ENCODE peak calls at places on chromosomes 1 and 21, in four cellular contexts. X is A549, S is HepG2, H is K562. L is an unnamed sample.
A peak's percentile ranks its signal among the peaks of the same experiment; 100 is the strongest.

GRCh38 chr1:77057994-77058585 is 161.1 kb downstream of the PIGK start:
- DNase-seq in X (no peak), S (no peak), H (no peak), L (no peak)

GRCh38 chr1:46522184-46522968 is 29.1 kb downstream of the KNCN start:
- DNase-seq in X (no peak), S (no peak), H (peak; percentile 91), L (no peak)

GRCh38 chr1:152034654-152035405 is 2.0 kb downstream of the S100A11 start:
- DNase-seq in X (peak; percentile 80), S (peak; percentile 61), H (peak; percentile 78), L (peak; percentile 60)

GRCh38 chr1:24172598-24172997 is 14.5 kb downstream of the IFNLR1 start:
- DNase-seq in X (no peak), S (no peak), H (no peak), L (no peak)

GRCh38 chr1:240597153-240597745 is 14.7 kb downstream of the GREM2 start:
- DNase-seq in X (no peak), S (no peak), H (no peak), L (no peak)

GRCh38 chr1:61202854-61203603 is 120.7 kb downstream of the NFIA start:
- DNase-seq in X (no peak), S (no peak), H (no peak), L (no peak)

GRCh38 chr1:6472391-6472790 is 6.4 kb upstream of the TNFRSF25 start:
- DNase-seq in X (no peak), S (no peak), H (peak; percentile 78), L (no peak)

GRCh38 chr1:228082260-228082974 is at the start of gene ARF1:
- DNase-seq in X (peak; percentile 94), S (peak; percentile 78), H (peak; percentile 98), L (peak; percentile 94)

GRCh38 chr21:37675202-37675801 is 241.0 kb downstream of the KCNJ6 start:
- DNase-seq in X (peak; percentile 14), S (no peak), H (peak; percentile 80), L (peak; percentile 48)

GRCh38 chr1:219782929-219783328 is 145.4 kb downstream of the SLC30A10 start:
- DNase-seq in X (no peak), S (no peak), H (no peak), L (no peak)

GRCh38 chr21:24112020-24112419 is 1495.3 kb downstream of the MRPL39 start:
- DNase-seq in X (no peak), S (no peak), H (no peak), L (no peak)

GRCh38 chr21:32921632-32922230 is 104.0 kb upstream of the OLIG2 start:
- DNase-seq in X (no peak), S (no peak), H (peak; percentile 56), L (peak; percentile 6)

GRCh38 chr1:2201062-2201461 is 6.5 kb upstream of the FAAP20 start:
- DNase-seq in X (no peak), S (no peak), H (no peak), L (no peak)

GRCh38 chr1:116152950-116153691 is 41.9 kb downstream of the MAB21L3 start:
- DNase-seq in X (no peak), S (peak; percentile 97), H (no peak), L (no peak)

GRCh38 chr1:116231752-116232151 is 120.6 kb downstream of the MAB21L3 start:
- DNase-seq in X (no peak), S (no peak), H (no peak), L (no peak)

GRCh38 chr21:15706686-15707085 is 23.1 kb upstream of the USP25 start:
- DNase-seq in X (peak; percentile 19), S (no peak), H (no peak), L (peak; percentile 95)

GRCh38 chr1:2234762-2235113 is 6.6 kb downstream of the SKI start:
- DNase-seq in X (no peak), S (no peak), H (peak; percentile 27), L (no peak)

GRCh38 chr1:218209351-218209861 is 75.7 kb upstream of the RRP15 start:
- DNase-seq in X (peak; percentile 14), S (no peak), H (no peak), L (no peak)

GRCh38 chr21:45524756-45525152 is 17.5 kb downstream of the SLC19A1 start:
- DNase-seq in X (no peak), S (no peak), H (no peak), L (no peak)

GRCh38 chr1:239587066-239587465 is 200.7 kb downstream of the CHRM3 start:
- DNase-seq in X (no peak), S (no peak), H (no peak), L (no peak)

GRCh38 chr1:155081472-155082300 is 3.0 kb downstream of the EFNA3 start:
- DNase-seq in X (no peak), S (no peak), H (no peak), L (no peak)

GRCh38 chr1:172278478-172278877 is 142.0 kb upstream of the C1orf105 start:
- DNase-seq in X (no peak), S (no peak), H (no peak), L (no peak)

GRCh38 chr1:246153796-246154212 is 353.3 kb downstream of the SMYD3 start:
- DNase-seq in X (no peak), S (no peak), H (peak; percentile 27), L (no peak)

GRCh38 chr21:41571938-41572510 is 64.1 kb upstream of the TMPRSS2 start:
- DNase-seq in X (no peak), S (no peak), H (no peak), L (no peak)

GRCh38 chr1:162892916-162893714 is 32.1 kb upstream of the CCDC190 start:
- DNase-seq in X (no peak), S (peak; percentile 88), H (no peak), L (peak; percentile 52)

GRCh38 chr21:43194303-43195130 is 25.7 kb downstream of the CRYAA start:
- DNase-seq in X (no peak), S (peak; percentile 57), H (no peak), L (no peak)

GRCh38 chr1:184061396-184062003 is 10.0 kb downstream of the TSEN15 start:
- DNase-seq in X (no peak), S (peak; percentile 57), H (no peak), L (no peak)

GRCh38 chr21:38082936-38083335 is 166.7 kb upstream of the KCNJ6 start:
- DNase-seq in X (no peak), S (no peak), H (no peak), L (no peak)

GRCh38 chr1:218371927-218372672 is 27.0 kb downstream of the TGFB2 start:
- DNase-seq in X (no peak), S (peak; percentile 82), H (no peak), L (peak; percentile 75)

GRCh38 chr21:25970254-25970930 is 200.2 kb downstream of the APP start:
- DNase-seq in X (no peak), S (no peak), H (no peak), L (no peak)

GRCh38 chr1:229396607-229397189 is 37.2 kb downstream of the ACTA1 start:
- DNase-seq in X (no peak), S (no peak), H (no peak), L (no peak)
- H3K4me2 ChIP-seq in X (no peak overlapping the region), S (no peak overlapping the region), H (no peak overlapping the region), L (no peak overlapping the region)

DNA sequence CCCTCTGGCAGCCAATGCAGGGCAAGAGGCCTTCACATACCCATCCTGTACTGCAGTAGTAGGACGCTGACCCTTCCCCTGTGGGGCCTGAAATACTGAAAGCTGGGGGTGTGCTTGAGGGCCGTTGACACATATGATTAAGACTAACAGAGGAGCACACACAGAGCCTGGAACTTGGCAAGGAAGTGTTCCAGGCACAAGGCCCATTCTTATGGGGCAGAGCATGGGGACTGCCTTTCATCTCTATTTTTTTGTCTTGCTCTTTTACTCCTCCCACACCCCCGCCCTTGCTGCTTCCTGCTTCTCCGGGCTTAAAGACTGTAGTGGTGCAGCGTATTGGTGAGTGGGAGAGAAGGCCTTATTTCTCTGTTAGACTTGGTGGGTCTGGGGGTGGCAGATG is 137.4 kb downstream of the BACH1 start:
- DNase-seq in X (no peak), S (no peak), H (no peak), L (no peak)
- TF ChIP-seq JUN in X (no peak), S (no peak), H (no peak), L (no peak)

GRCh38 chr1:158898722-158899121 is 32.6 kb upstream of the PYHIN1 start:
- DNase-seq in X (no peak), S (no peak), H (no peak), L (no peak)

GRCh38 chr1:158901623-158902022 is 29.7 kb upstream of the PYHIN1 start:
- DNase-seq in X (no peak), S (no peak), H (no peak), L (no peak)
- TF ChIP-seq MYC in X (no peak), S (no peak), H (no peak), L (no peak)

GRCh38 chr1:40090652-40091355 is 6.2 kb downstream of the PPT1 start:
- DNase-seq in X (no peak), S (no peak), H (no peak), L (peak; percentile 50)

GRCh38 chr1:40094481-40095110 is 2.5 kb downstream of the PPT1 start:
- DNase-seq in X (no peak), S (no peak), H (no peak), L (no peak)

GRCh38 chr1:40092811-40093617 is 4.0 kb downstream of the PPT1 start:
- DNase-seq in X (no peak), S (no peak), H (no peak), L (no peak)

GRCh38 chr1:40096646-40096976 is 441 bp downstream of the PPT1 start:
- DNase-seq in X (no peak), S (no peak), H (no peak), L (no peak)

GRCh38 chr1:40092241-40092640 is 4.8 kb downstream of the PPT1 start:
- DNase-seq in X (no peak), S (no peak), H (no peak), L (no peak)
- H3K4me2 ChIP-seq in X (no peak overlapping the region), S (no peak overlapping the region), H (no peak overlapping the region), L (no peak overlapping the region)

DNA sequence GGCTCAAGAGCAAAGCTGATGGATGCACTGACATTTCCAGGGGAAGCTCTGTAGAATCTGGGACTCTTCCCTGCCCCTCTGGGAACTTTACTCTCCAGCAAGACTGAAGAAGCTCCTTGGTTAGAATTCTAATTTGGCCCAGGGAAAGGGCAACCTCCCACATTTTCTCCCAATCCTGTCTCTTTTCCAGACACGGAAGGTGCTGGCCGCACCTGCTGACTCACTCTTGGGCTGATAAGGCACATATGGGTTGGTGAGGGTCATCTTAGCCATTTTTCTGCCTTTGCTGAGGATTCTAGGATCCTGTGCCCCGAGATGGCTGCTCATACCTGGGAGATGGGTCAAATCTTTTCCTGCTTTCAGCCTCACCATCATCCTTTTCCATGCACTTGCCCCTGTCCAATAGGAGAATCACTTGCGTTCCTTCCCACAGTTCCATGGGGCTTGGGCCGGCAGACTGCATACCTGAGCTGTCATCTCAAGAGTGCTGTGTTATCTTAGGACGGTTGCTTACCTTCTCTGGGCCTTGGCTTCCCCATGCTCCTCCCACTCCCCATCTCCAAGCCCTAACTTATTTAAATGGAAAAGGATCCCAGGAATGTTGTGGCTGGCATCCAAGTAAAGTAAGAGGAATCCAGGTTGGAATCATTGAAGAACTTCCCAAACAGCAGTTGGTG is 1.3 kb downstream of the TINAGL1 start:
- DNase-seq in X (no peak), S (peak; percentile 24), H (peak; percentile 25), L (peak; percentile 58)
- TF ChIP-seq JUN in X (no peak), S (no peak), H (no peak), L (no peak)

L was measured in endothelial cell of umbilical vein.